ENCODE peak calls at places on chromosome 21, in nine cellular contexts. Q is transverse colon, H is stomach, U is tibial nerve, G is A549, N is esophagus muscularis mucosa, A is HepG2, F is K562, B is SK-N-SH. L is an unnamed sample.

GRCh38 chr21:20459838-20460237 is 538.4 kb upstream of the NCAM2 start:
- DNase-seq in Q (no peak), H (no peak), U (no peak), G (no peak), N (no peak), A (no peak), F (no peak), B (no peak), L (no peak)

GRCh38 chr21:21101911-21102310 is 103.7 kb downstream of the NCAM2 start:
- DNase-seq in Q (no peak), H (no peak), U (no peak), G (no peak), N (no peak), A (peak; percentile 3), F (peak; percentile 10), B (peak; percentile 15), L (no peak)

GRCh38 chr21:42419845-42420244 is 16.1 kb downstream of the UBASH3A start:
- DNase-seq in Q (no peak), H (no peak), U (no peak), G (no peak), N (no peak), A (no peak), F (no peak), B (no peak), L (no peak)

GRCh38 chr21:40671721-40672120 is 175.2 kb downstream of the DSCAM start:
- DNase-seq in Q (no peak), H (no peak), U (no peak), G (no peak), N (no peak), A (no peak), F (no peak), B (no peak), L (no peak)

GRCh38 chr21:38929137-38929536 is 123.4 kb downstream of the ETS2 start:
- DNase-seq in Q (no peak), H (no peak), U (no peak), G (no peak), N (no peak), A (no peak), F (no peak), B (no peak), L (no peak)

GRCh38 chr21:17343055-17343454 is 169.8 kb upstream of the CXADR start:
- DNase-seq in Q (no peak), H (no peak), U (no peak), G (no peak), N (no peak), A (peak; percentile 32), F (no peak), B (no peak), L (no peak)

GRCh38 chr21:41975391-41976272 is 21.8 kb upstream of the C2CD2 start:
- DNase-seq in Q (no peak), H (no peak), U (peak; percentile 3), G (no peak), N (peak; percentile 60), A (no peak), F (no peak), B (no peak), L (no peak)

GRCh38 chr21:41956926-41957729 is 3.3 kb upstream of the C2CD2 start:
- DNase-seq in Q (no peak), H (no peak), U (no peak), G (peak; percentile 55), N (no peak), A (no peak), F (peak; percentile 67), B (no peak), L (peak; percentile 81)

GRCh38 chr21:42403611-42404231 is at the start of gene UBASH3A:
- DNase-seq in Q (peak; percentile 14), H (no peak), U (no peak), G (no peak), N (no peak), A (no peak), F (peak; percentile 65), B (no peak), L (no peak)

DNA sequence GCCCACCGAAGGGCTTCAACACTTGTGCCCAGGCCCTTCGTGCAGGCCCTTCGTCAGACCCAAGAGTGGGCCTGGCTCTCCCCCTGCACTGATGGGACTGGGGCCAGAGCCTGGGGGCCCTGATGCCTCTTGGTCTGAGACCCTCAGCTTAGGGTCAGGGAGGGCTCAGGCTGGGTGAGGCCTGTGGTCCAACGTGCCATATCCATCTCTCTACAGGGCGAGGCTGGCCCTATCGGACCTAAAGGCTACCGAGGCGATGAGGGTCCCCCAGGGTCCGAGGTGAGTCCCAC is 15.6 kb downstream of the COL6A1 start:
- DNase-seq in Q (no peak), H (no peak), U (no peak), G (no peak), N (no peak), A (no peak), F (no peak), B (no peak), L (peak; percentile 39)
- TF ChIP-seq EP300 in Q (no peak), H (no peak), U (no peak), G (no peak), N (no peak), A (no peak), F (no peak), B (no peak), L (no peak)

GRCh38 chr21:37546949-37547614 is 180.5 kb downstream of the DYRK1A start:
- DNase-seq in Q (no peak), H (no peak), U (no peak), G (no peak), N (no peak), A (no peak), F (no peak), B (no peak), L (no peak)
- H3K27ac ChIP-seq in Q (no peak overlapping the region), H (no peak overlapping the region), U (no peak overlapping the region), G (no peak overlapping the region), N (peak overlapping the region; percentile 31), A (no peak overlapping the region), F (no peak overlapping the region), B (no peak overlapping the region), L (no peak overlapping the region)

GRCh38 chr21:15204140-15204774 is 139.5 kb upstream of the NRIP1 start:
- DNase-seq in Q (no peak), H (no peak), U (no peak), G (no peak), N (no peak), A (no peak), F (no peak), B (no peak), L (no peak)
- TF ChIP-seq EP300 in Q (no peak), H (no peak), U (no peak), G (no peak), N (no peak), A (no peak), F (no peak), B (no peak), L (no peak)

GRCh38 chr21:29321908-29322569 is 23.3 kb downstream of the BACH1 start:
- DNase-seq in Q (no peak), H (no peak), U (no peak), G (no peak), N (no peak), A (no peak), F (no peak), B (no peak), L (no peak)

GRCh38 chr21:29322570-29322957 is 23.8 kb downstream of the BACH1 start:
- DNase-seq in Q (no peak), H (no peak), U (no peak), G (no peak), N (no peak), A (no peak), F (no peak), B (no peak), L (no peak)

GRCh38 chr21:29321217-29321616 is 22.5 kb downstream of the BACH1 start:
- DNase-seq in Q (no peak), H (no peak), U (no peak), G (no peak), N (no peak), A (no peak), F (no peak), B (no peak), L (no peak)

GRCh38 chr21:29318354-29318753 is 19.6 kb downstream of the BACH1 start:
- DNase-seq in Q (no peak), H (no peak), U (no peak), G (no peak), N (no peak), A (no peak), F (no peak), B (no peak), L (no peak)

GRCh38 chr21:29320021-29320420 is 21.3 kb downstream of the BACH1 start:
- DNase-seq in Q (no peak), H (no peak), U (no peak), G (no peak), N (no peak), A (no peak), F (no peak), B (no peak), L (no peak)
- H3K27ac ChIP-seq in Q (no peak overlapping the region), H (no peak overlapping the region), U (no peak overlapping the region), G (no peak overlapping the region), N (no peak overlapping the region), A (no peak overlapping the region), F (peak overlapping the region; percentile 17), B (no peak overlapping the region), L (no peak overlapping the region)

GRCh38 chr21:45867671-45868081 is 113.9 kb upstream of the COL6A1 start:
- DNase-seq in Q (no peak), H (peak; percentile 17), U (no peak), G (no peak), N (no peak), A (no peak), F (no peak), B (no peak), L (no peak)
- TF ChIP-seq EP300 in Q (no peak), H (no peak), U (no peak), G (no peak), N (no peak), A (no peak), F (no peak), B (no peak), L (no peak)

DNA sequence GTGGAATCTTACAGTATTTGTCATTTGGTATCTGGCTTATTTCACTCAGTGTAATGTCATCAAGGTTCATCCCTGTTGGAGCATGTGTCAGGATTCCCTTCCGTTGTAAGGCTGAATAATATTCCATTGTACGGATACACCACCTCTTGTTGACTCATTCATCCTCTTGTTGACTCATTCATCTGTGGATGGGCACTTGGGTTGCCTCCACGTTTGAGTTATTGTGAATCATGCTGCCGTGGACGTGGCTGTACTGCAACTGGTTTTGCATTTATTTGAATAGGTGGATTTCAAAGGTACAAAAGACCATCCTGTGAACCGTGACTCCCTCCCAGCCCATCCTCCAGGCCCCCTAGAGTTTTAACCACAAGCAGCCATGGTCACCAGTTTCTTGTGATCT is 11.9 kb upstream of the TCP10L start:
- DNase-seq in Q (no peak), H (no peak), U (no peak), G (peak; percentile 56), N (no peak), A (peak; percentile 93), F (no peak), B (no peak), L (no peak)
- H3K27ac ChIP-seq in Q (no peak overlapping the region), H (no peak overlapping the region), U (no peak overlapping the region), G (peak overlapping the region; percentile 73), N (no peak overlapping the region), A (peak overlapping the region; percentile 50), F (no peak overlapping the region), B (no peak overlapping the region), L (no peak overlapping the region)

GRCh38 chr21:36791695-36792451 is 93.0 kb downstream of the SIM2 start:
- DNase-seq in Q (no peak), H (no peak), U (no peak), G (no peak), N (no peak), A (no peak), F (no peak), B (no peak), L (no peak)
- TF ChIP-seq EP300 in Q (no peak), H (no peak), U (no peak), G (no peak), N (no peak), A (no peak), F (no peak), B (no peak), L (no peak)

L was measured in ovary.